ENCODE peak calls at places on chromosome 15, in eight cellular contexts. T is nephron progenitor cell; Y is NCI-H446; U is fibroblast of mammary gland; M is stimulated activated CD4-positive, alpha-beta T cell treated with anti-CD3 and anti-CD28 coated beads, Interleukin-2, amount 100 ng/mL, for 48 hours; Z is fibroblast of the conjunctiva; S is lower lobe of right lung; W is neural crest cell. P is an unnamed sample.

GRCh38 chr15:65384895-65385867 is 7.4 kb upstream of the IGDCC3 start:
- DNase-seq in T (peak), Y (peak), U (peak), M (peak), Z (peak), S (peak), W (peak), P (peak)

GRCh38 chr15:87710406-87710805 is 546.1 kb downstream of the NTRK3 start:
- DNase-seq in T (no peak), Y (no peak), U (peak), M (no peak), Z (no peak), S (no peak), W (no peak), P (no peak)

GRCh38 chr15:63514533-63514943 is 10.1 kb downstream of the USP3 start:
- DNase-seq in T (no peak), Y (no peak), U (peak), M (no peak), Z (peak), S (no peak), W (no peak), P (no peak)

GRCh38 chr15:34514251-34514760 is 69.1 kb downstream of the GOLGA8B start:
- DNase-seq in T (peak), Y (no peak), U (no peak), M (no peak), Z (peak), S (peak), W (no peak), P (no peak)

GRCh38 chr15:78353093-78353492 is 12.9 kb downstream of the CRABP1 start:
- DNase-seq in T (no peak), Y (peak), U (peak), M (no peak), Z (no peak), S (no peak), W (no peak), P (no peak)

GRCh38 chr15:71743861-71744382 is 66.4 kb upstream of the NR2E3 start:
- DNase-seq in T (peak), Y (peak), U (peak), M (peak), Z (peak), S (no peak), W (peak), P (peak)

GRCh38 chr15:61106044-61106834 is 122.9 kb downstream of the RORA start:
- DNase-seq in T (no peak), Y (no peak), U (no peak), M (no peak), Z (no peak), S (no peak), W (no peak), P (no peak)

GRCh38 chr15:25787855-25788521 is 75.1 kb downstream of the ATP10A start:
- DNase-seq in T (no peak), Y (no peak), U (peak), M (no peak), Z (no peak), S (peak), W (no peak), P (no peak)

GRCh38 chr15:75840659-75841058 is 2.6 kb upstream of the UBE2Q2 start:
- DNase-seq in T (no peak), Y (peak), U (peak), M (no peak), Z (peak), S (no peak), W (no peak), P (no peak)

P was measured in effector memory CD4-positive, alpha-beta T cell.